ENCODE peak calls at places on chromosomes 13 and 19, in seven cellular contexts. One of them, this sample, is unnamed.

GRCh38 chr13:48246097-48246496 is 13.1 kb downstream of the ITM2B start:
- ATAC-seq in aorta: no peak
- ATAC-seq in stimulated activated effector memory CD8-positive, alpha-beta T cell treated with anti-CD3 and anti-CD28 coated beads, Interleukin-12 subunit alpha, Interleukin-12 subunit beta, amount 100 ng/mL, for 72 hours: no peak
- ATAC-seq in heart right ventricle: no peak
- ATAC-seq in activated CD8-positive, alpha-beta T cell treated with anti-CD3 and anti-CD28 coated beads for 36 hours: no peak
- ATAC-seq in left lung: no peak
- ATAC-seq in stimulated activated naive CD8-positive, alpha-beta T cell treated with anti-CD3 and anti-CD28 coated beads, Interleukin-15, amount 100 ng/mL, for 72 hours: no peak
- ATAC-seq in this sample: no peak

GRCh38 chr13:31947105-31947504 is 84.5 kb upstream of the FRY start:
- ATAC-seq in heart right ventricle: no peak
- ATAC-seq in left lung: no peak
- ATAC-seq in stimulated activated effector memory CD8-positive, alpha-beta T cell treated with anti-CD3 and anti-CD28 coated beads, Interleukin-12 subunit alpha, Interleukin-12 subunit beta, amount 100 ng/mL, for 72 hours: no peak
- ATAC-seq in stimulated activated naive CD8-positive, alpha-beta T cell treated with anti-CD3 and anti-CD28 coated beads, Interleukin-15, amount 100 ng/mL, for 72 hours: no peak
- ATAC-seq in activated CD8-positive, alpha-beta T cell treated with anti-CD3 and anti-CD28 coated beads for 36 hours: no peak
- ATAC-seq in aorta: no peak
- ATAC-seq in this sample: no peak

GRCh38 chr19:843180-843835 is 2.5 kb downstream of the PRTN3 start:
- ATAC-seq in left lung: peak; percentile 80
- ATAC-seq in aorta: peak; percentile 37
- ATAC-seq in activated CD8-positive, alpha-beta T cell treated with anti-CD3 and anti-CD28 coated beads for 36 hours: peak; percentile 34
- ATAC-seq in stimulated activated naive CD8-positive, alpha-beta T cell treated with anti-CD3 and anti-CD28 coated beads, Interleukin-15, amount 100 ng/mL, for 72 hours: no peak
- ATAC-seq in stimulated activated effector memory CD8-positive, alpha-beta T cell treated with anti-CD3 and anti-CD28 coated beads, Interleukin-12 subunit alpha, Interleukin-12 subunit beta, amount 100 ng/mL, for 72 hours: peak; percentile 42
- ATAC-seq in heart right ventricle: peak; percentile 61
- ATAC-seq in this sample: peak; percentile 21

GRCh38 chr19:19259741-19260140 is 13.4 kb downstream of the TM6SF2 start:
- ATAC-seq in left lung: no peak
- ATAC-seq in aorta: no peak
- ATAC-seq in stimulated activated naive CD8-positive, alpha-beta T cell treated with anti-CD3 and anti-CD28 coated beads, Interleukin-15, amount 100 ng/mL, for 72 hours: no peak
- ATAC-seq in activated CD8-positive, alpha-beta T cell treated with anti-CD3 and anti-CD28 coated beads for 36 hours: no peak
- ATAC-seq in heart right ventricle: no peak
- ATAC-seq in stimulated activated effector memory CD8-positive, alpha-beta T cell treated with anti-CD3 and anti-CD28 coated beads, Interleukin-12 subunit alpha, Interleukin-12 subunit beta, amount 100 ng/mL, for 72 hours: peak; percentile 45
- ATAC-seq in this sample: no peak

GRCh38 chr13:109764474-109765292 is 21.7 kb downstream of the IRS2 start:
- ATAC-seq in aorta: no peak
- ATAC-seq in stimulated activated naive CD8-positive, alpha-beta T cell treated with anti-CD3 and anti-CD28 coated beads, Interleukin-15, amount 100 ng/mL, for 72 hours: peak; percentile 91
- ATAC-seq in left lung: no peak
- ATAC-seq in stimulated activated effector memory CD8-positive, alpha-beta T cell treated with anti-CD3 and anti-CD28 coated beads, Interleukin-12 subunit alpha, Interleukin-12 subunit beta, amount 100 ng/mL, for 72 hours: peak; percentile 71
- ATAC-seq in activated CD8-positive, alpha-beta T cell treated with anti-CD3 and anti-CD28 coated beads for 36 hours: peak; percentile 90
- ATAC-seq in heart right ventricle: peak; percentile 52
- ATAC-seq in this sample: peak; percentile 79

GRCh38 chr13:28452755-28453154 is 42.2 kb downstream of the FLT1 start:
- ATAC-seq in activated CD8-positive, alpha-beta T cell treated with anti-CD3 and anti-CD28 coated beads for 36 hours: no peak
- ATAC-seq in aorta: no peak
- ATAC-seq in stimulated activated effector memory CD8-positive, alpha-beta T cell treated with anti-CD3 and anti-CD28 coated beads, Interleukin-12 subunit alpha, Interleukin-12 subunit beta, amount 100 ng/mL, for 72 hours: no peak
- ATAC-seq in left lung: no peak
- ATAC-seq in heart right ventricle: no peak
- ATAC-seq in stimulated activated naive CD8-positive, alpha-beta T cell treated with anti-CD3 and anti-CD28 coated beads, Interleukin-15, amount 100 ng/mL, for 72 hours: no peak
- ATAC-seq in this sample: no peak

GRCh38 chr13:77016888-77017623 is 9.9 kb downstream of the FBXL3 start:
- ATAC-seq in heart right ventricle: peak; percentile 14
- ATAC-seq in left lung: no peak
- ATAC-seq in stimulated activated naive CD8-positive, alpha-beta T cell treated with anti-CD3 and anti-CD28 coated beads, Interleukin-15, amount 100 ng/mL, for 72 hours: no peak
- ATAC-seq in stimulated activated effector memory CD8-positive, alpha-beta T cell treated with anti-CD3 and anti-CD28 coated beads, Interleukin-12 subunit alpha, Interleukin-12 subunit beta, amount 100 ng/mL, for 72 hours: no peak
- ATAC-seq in aorta: peak; percentile 21
- ATAC-seq in activated CD8-positive, alpha-beta T cell treated with anti-CD3 and anti-CD28 coated beads for 36 hours: no peak
- ATAC-seq in this sample: no peak

GRCh38 chr19:55285225-55285890 is 1.6 kb downstream of the BRSK1 start:
- ATAC-seq in stimulated activated effector memory CD8-positive, alpha-beta T cell treated with anti-CD3 and anti-CD28 coated beads, Interleukin-12 subunit alpha, Interleukin-12 subunit beta, amount 100 ng/mL, for 72 hours: no peak
- ATAC-seq in aorta: no peak
- ATAC-seq in heart right ventricle: peak; percentile 70
- ATAC-seq in activated CD8-positive, alpha-beta T cell treated with anti-CD3 and anti-CD28 coated beads for 36 hours: no peak
- ATAC-seq in left lung: no peak
- ATAC-seq in stimulated activated naive CD8-positive, alpha-beta T cell treated with anti-CD3 and anti-CD28 coated beads, Interleukin-15, amount 100 ng/mL, for 72 hours: no peak
- ATAC-seq in this sample: no peak

GRCh38 chr19:10513223-10513622 is 4.0 kb downstream of the S1PR5 start:
- ATAC-seq in stimulated activated naive CD8-positive, alpha-beta T cell treated with anti-CD3 and anti-CD28 coated beads, Interleukin-15, amount 100 ng/mL, for 72 hours: no peak
- ATAC-seq in activated CD8-positive, alpha-beta T cell treated with anti-CD3 and anti-CD28 coated beads for 36 hours: no peak
- ATAC-seq in left lung: no peak
- ATAC-seq in heart right ventricle: no peak
- ATAC-seq in aorta: no peak
- ATAC-seq in stimulated activated effector memory CD8-positive, alpha-beta T cell treated with anti-CD3 and anti-CD28 coated beads, Interleukin-12 subunit alpha, Interleukin-12 subunit beta, amount 100 ng/mL, for 72 hours: no peak
- ATAC-seq in this sample: no peak

GRCh38 chr19:49442793-49443365 is 1.6 kb upstream of the SLC17A7 start:
- ATAC-seq in stimulated activated effector memory CD8-positive, alpha-beta T cell treated with anti-CD3 and anti-CD28 coated beads, Interleukin-12 subunit alpha, Interleukin-12 subunit beta, amount 100 ng/mL, for 72 hours: peak; percentile 38
- ATAC-seq in stimulated activated naive CD8-positive, alpha-beta T cell treated with anti-CD3 and anti-CD28 coated beads, Interleukin-15, amount 100 ng/mL, for 72 hours: peak; percentile 36
- ATAC-seq in left lung: peak; percentile 85
- ATAC-seq in heart right ventricle: peak; percentile 84
- ATAC-seq in aorta: peak; percentile 89
- ATAC-seq in activated CD8-positive, alpha-beta T cell treated with anti-CD3 and anti-CD28 coated beads for 36 hours: peak; percentile 18
- ATAC-seq in this sample: peak; percentile 69

GRCh38 chr19:34452671-34453253 is 24.6 kb downstream of the UBA2 start:
- ATAC-seq in aorta: no peak
- ATAC-seq in left lung: no peak
- ATAC-seq in activated CD8-positive, alpha-beta T cell treated with anti-CD3 and anti-CD28 coated beads for 36 hours: no peak
- ATAC-seq in stimulated activated effector memory CD8-positive, alpha-beta T cell treated with anti-CD3 and anti-CD28 coated beads, Interleukin-12 subunit alpha, Interleukin-12 subunit beta, amount 100 ng/mL, for 72 hours: no peak
- ATAC-seq in heart right ventricle: no peak
- ATAC-seq in stimulated activated naive CD8-positive, alpha-beta T cell treated with anti-CD3 and anti-CD28 coated beads, Interleukin-15, amount 100 ng/mL, for 72 hours: no peak
- ATAC-seq in this sample: no peak

GRCh38 chr13:32446778-32447465 is 19.0 kb upstream of the N4BP2L1 start:
- ATAC-seq in stimulated activated effector memory CD8-positive, alpha-beta T cell treated with anti-CD3 and anti-CD28 coated beads, Interleukin-12 subunit alpha, Interleukin-12 subunit beta, amount 100 ng/mL, for 72 hours: no peak
- ATAC-seq in stimulated activated naive CD8-positive, alpha-beta T cell treated with anti-CD3 and anti-CD28 coated beads, Interleukin-15, amount 100 ng/mL, for 72 hours: no peak
- ATAC-seq in heart right ventricle: no peak
- ATAC-seq in aorta: no peak
- ATAC-seq in activated CD8-positive, alpha-beta T cell treated with anti-CD3 and anti-CD28 coated beads for 36 hours: no peak
- ATAC-seq in left lung: no peak
- ATAC-seq in this sample: no peak

GRCh38 chr13:110540871-110541525 is 20.5 kb downstream of the RAB20 start:
- ATAC-seq in left lung: peak; percentile 46
- ATAC-seq in aorta: no peak
- ATAC-seq in heart right ventricle: no peak
- ATAC-seq in activated CD8-positive, alpha-beta T cell treated with anti-CD3 and anti-CD28 coated beads for 36 hours: no peak
- ATAC-seq in stimulated activated effector memory CD8-positive, alpha-beta T cell treated with anti-CD3 and anti-CD28 coated beads, Interleukin-12 subunit alpha, Interleukin-12 subunit beta, amount 100 ng/mL, for 72 hours: no peak
- ATAC-seq in stimulated activated naive CD8-positive, alpha-beta T cell treated with anti-CD3 and anti-CD28 coated beads, Interleukin-15, amount 100 ng/mL, for 72 hours: no peak
- ATAC-seq in this sample: no peak